ENCODE peak calls at places on chromosomes 6 and 20, in four cellular contexts. P is HepG2, M is K562, L is GM12878. G is an unnamed sample.

GRCh38 chr6:110618591-110619267 is 142.3 kb upstream of the SLC22A16 start:
- DNase-seq in P (peak; percentile 28), M (peak; percentile 21), L (peak; percentile 11), G (no peak)

GRCh38 chr20:46951405-46951804 is 56.8 kb downstream of the EYA2 start:
- DNase-seq in P (no peak), M (no peak), L (no peak), G (no peak)

GRCh38 chr6:99711302-99711701 is 104.7 kb downstream of the PRDM13 start:
- DNase-seq in P (no peak), M (no peak), L (no peak), G (no peak)

GRCh38 chr20:1826046-1826445 is 69.2 kb upstream of the SIRPA start:
- DNase-seq in P (no peak), M (no peak), L (no peak), G (no peak)

GRCh38 chr6:169940554-169941290 is 189.3 kb downstream of the ERMARD start:
- DNase-seq in P (no peak), M (no peak), L (no peak), G (no peak)

GRCh38 chr20:41854765-41855164 is 236.6 kb upstream of the CHD6 start:
- DNase-seq in P (no peak), M (peak; percentile 13), L (no peak), G (no peak)

GRCh38 chr6:157688960-157689599 is 134.0 kb upstream of the SNX9 start:
- DNase-seq in P (no peak), M (peak; percentile 49), L (no peak), G (peak; percentile 53)

GRCh38 chr6:39451831-39452230 is 129.3 kb upstream of the KCNK16 start:
- DNase-seq in P (no peak), M (peak; percentile 40), L (no peak), G (peak; percentile 55)

GRCh38 chr6:149166324-149166723 is 151.2 kb upstream of the TAB2 start:
- DNase-seq in P (no peak), M (no peak), L (no peak), G (no peak)

GRCh38 chr6:129795261-129795660 is 65.9 kb downstream of the TMEM244 start:
- DNase-seq in P (no peak), M (no peak), L (no peak), G (no peak)

GRCh38 chr6:145756170-145756662 is 20.9 kb upstream of the EPM2A start:
- DNase-seq in P (no peak), M (peak; percentile 34), L (no peak), G (no peak)

GRCh38 chr6:241331-241865 is 50.9 kb upstream of the DUSP22 start:
- DNase-seq in P (no peak), M (no peak), L (no peak), G (no peak)

GRCh38 chr6:106257195-106257594 is 68.4 kb downstream of the ATG5 start:
- DNase-seq in P (no peak), M (no peak), L (no peak), G (no peak)

GRCh38 chr20:45268531-45268930 is 14.2 kb upstream of the SLPI start:
- DNase-seq in P (no peak), M (no peak), L (no peak), G (no peak)

GRCh38 chr6:82248233-82248735 is 740 bp upstream of the IBTK start:
- DNase-seq in P (peak; percentile 90), M (peak; percentile 73), L (no peak), G (no peak)

GRCh38 chr6:128068110-128068460 is 167.2 kb upstream of the THEMIS start:
- DNase-seq in P (peak; percentile 32), M (no peak), L (no peak), G (no peak)

GRCh38 chr20:61373956-61374545 is 122.0 kb downstream of the CDH4 start:
- DNase-seq in P (no peak), M (no peak), L (no peak), G (no peak)

GRCh38 chr20:51570755-51571469 is 28.4 kb upstream of the NFATC2 start:
- DNase-seq in P (no peak), M (no peak), L (no peak), G (no peak)

GRCh38 chr6:36268478-36269248 is 1.2 kb upstream of the PNPLA1 start:
- DNase-seq in P (no peak), M (no peak), L (no peak), G (no peak)

GRCh38 chr6:114195736-114196403 is 147.0 kb downstream of the HS3ST5 start:
- DNase-seq in P (no peak), M (no peak), L (no peak), G (no peak)

GRCh38 chr6:53067307-53067706 is 2.1 kb downstream of the FBXO9 start:
- DNase-seq in P (no peak), M (peak; percentile 46), L (no peak), G (no peak)

GRCh38 chr20:47605673-47606413 is 104.2 kb downstream of the NCOA3 start:
- DNase-seq in P (peak; percentile 49), M (peak; percentile 11), L (no peak), G (no peak)

GRCh38 chr20:23082846-23083552 is 3.1 kb downstream of the CD93 start:
- DNase-seq in P (no peak), M (no peak), L (no peak), G (peak; percentile 40)

GRCh38 chr6:89187504-89187903 is 29.7 kb downstream of the GABRR1 start:
- DNase-seq in P (no peak), M (no peak), L (no peak), G (no peak)

GRCh38 chr20:51647674-51648570 is 105.4 kb upstream of the NFATC2 start:
- DNase-seq in P (peak; percentile 39), M (no peak), L (no peak), G (no peak)

GRCh38 chr6:117463762-117464665 is 18.5 kb upstream of the DCBLD1 start:
- DNase-seq in P (no peak), M (no peak), L (no peak), G (no peak)

GRCh38 chr6:112502348-112503130 is 155.4 kb downstream of the RFPL4B start:
- DNase-seq in P (no peak), M (no peak), L (no peak), G (no peak)

GRCh38 chr6:90369024-90369519 is 72.4 kb upstream of the BACH2 start:
- DNase-seq in P (peak; percentile 20), M (peak; percentile 93), L (peak; percentile 90), G (no peak)

GRCh38 chr6:131758920-131759319 is 48.1 kb upstream of the CTAGE9 start:
- DNase-seq in P (no peak), M (no peak), L (no peak), G (no peak)

GRCh38 chr6:46220351-46221220 is 49.8 kb upstream of the ENPP5 start:
- DNase-seq in P (no peak), M (no peak), L (peak; percentile 71), G (no peak)

GRCh38 chr6:100001915-100002388 is 7.9 kb upstream of the MCHR2 start:
- DNase-seq in P (peak; percentile 24), M (peak; percentile 52), L (no peak), G (peak; percentile 48)

GRCh38 chr6:162940426-162940825 is 212.7 kb downstream of the PACRG start:
- DNase-seq in P (no peak), M (no peak), L (no peak), G (no peak)

GRCh38 chr6:36624461-36625160 is 30.4 kb downstream of the SRSF3 start:
- DNase-seq in P (no peak), M (no peak), L (no peak), G (peak; percentile 2)

GRCh38 chr20:23226612-23227265 is 123.9 kb upstream of the NXT1 start:
- DNase-seq in P (no peak), M (no peak), L (no peak), G (no peak)

GRCh38 chr6:156991971-156992370 is 214.8 kb downstream of the ARID1B start:
- DNase-seq in P (peak; percentile 83), M (no peak), L (no peak), G (no peak)

GRCh38 chr6:169263836-169264608 is 10.4 kb upstream of the THBS2 start:
- DNase-seq in P (no peak), M (no peak), L (no peak), G (no peak)

GRCh38 chr20:4459081-4459480 is 262.6 kb upstream of the PRND start:
- DNase-seq in P (no peak), M (no peak), L (no peak), G (no peak)

GRCh38 chr6:9140181-9140580 is 704.8 kb upstream of the SLC35B3 start:
- DNase-seq in P (no peak), M (no peak), L (no peak), G (no peak)

DNA sequence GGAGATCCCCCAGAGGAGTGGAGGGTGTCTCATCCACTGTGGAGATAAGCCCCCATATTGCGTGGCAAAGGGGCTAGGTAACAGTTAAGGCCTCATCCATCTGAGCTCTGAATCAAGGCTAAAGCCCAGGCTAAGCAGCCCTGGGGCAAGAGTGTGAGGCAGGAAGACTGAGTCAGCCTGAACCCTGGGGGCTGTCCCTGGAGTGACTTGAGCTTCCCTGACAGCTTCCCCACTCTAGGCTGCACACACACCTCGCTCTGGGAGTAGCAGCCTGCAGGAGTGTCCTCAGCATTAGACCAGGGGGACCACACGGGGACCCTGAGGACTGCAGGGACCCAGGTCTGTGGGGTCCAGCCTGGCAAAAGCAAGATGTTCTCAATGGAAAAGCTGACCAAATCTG is 27.9 kb downstream of the UBD start:
- DNase-seq in P (no peak), M (no peak), L (no peak), G (no peak)
- TF ChIP-seq USF2 in P (no peak), M (no peak), L (no peak), G (no peak)

GRCh38 chr20:63554361-63555278 is 661 bp downstream of the FNDC11 start:
- DNase-seq in P (no peak), M (no peak), L (no peak), G (no peak)
- TF ChIP-seq CREM in P (no peak), M (no peak), L (no peak), G (no peak)

GRCh38 chr6:64955435-64955848 is 751.6 kb downstream of the EYS start:
- DNase-seq in P (no peak), M (no peak), L (no peak), G (no peak)
- TF ChIP-seq ATF2 in P (no peak), M (no peak), L (no peak), G (no peak)

DNA sequence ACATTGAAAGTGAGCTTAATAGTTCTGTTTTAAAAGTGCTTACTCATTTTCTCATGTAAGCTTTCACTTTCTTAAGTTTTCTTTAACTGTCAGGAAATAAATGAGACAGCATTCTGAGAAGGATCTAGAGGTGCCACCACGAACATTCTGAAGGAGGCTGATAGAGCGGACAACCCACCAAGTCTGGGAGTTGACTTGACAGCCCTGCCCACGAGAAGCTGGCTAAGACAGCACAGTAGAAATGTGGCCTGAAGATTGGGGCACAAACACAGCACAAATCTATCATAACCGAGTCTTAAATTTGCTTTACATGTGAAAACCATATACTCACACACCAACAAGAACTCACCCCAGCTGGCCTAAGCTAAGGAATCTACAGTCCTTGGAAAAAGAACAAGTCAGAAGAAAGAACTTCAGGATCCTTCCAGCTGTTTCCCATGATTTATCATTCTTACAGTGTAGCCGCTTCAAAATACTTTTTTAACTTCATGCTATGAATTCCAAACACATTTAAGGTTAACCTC is 144.2 kb upstream of the TNFAIP3 start:
- DNase-seq in P (no peak), M (no peak), L (no peak), G (no peak)
- TF ChIP-seq USF2 in P (no peak), M (no peak), L (no peak), G (no peak)

GRCh38 chr6:139644821-139645220 is 270.4 kb upstream of the CITED2 start:
- DNase-seq in P (no peak), M (no peak), L (no peak), G (no peak)

GRCh38 chr6:139648430-139649000 is 274.1 kb upstream of the CITED2 start:
- DNase-seq in P (no peak), M (peak; percentile 92), L (no peak), G (no peak)

GRCh38 chr6:139649128-139649527 is 274.7 kb upstream of the CITED2 start:
- DNase-seq in P (no peak), M (no peak), L (no peak), G (no peak)

GRCh38 chr6:139647816-139648215 is 273.4 kb upstream of the CITED2 start:
- DNase-seq in P (no peak), M (no peak), L (no peak), G (no peak)

GRCh38 chr6:139647001-139647400 is 272.6 kb upstream of the CITED2 start:
- DNase-seq in P (no peak), M (no peak), L (no peak), G (no peak)
- TF ChIP-seq CREM in P (no peak), M (no peak), L (no peak), G (no peak)

G was measured in WTC11.